ENCODE peak calls at places on chromosome 12, in four cellular contexts. D is mesendoderm, M is heart right ventricle, R is A549. E is an unnamed sample.

GRCh38 chr12:27732281-27732680 is 21.6 kb downstream of the MRPS35 start:
- DNase-seq in R (peak; percentile 42), D (peak; percentile 61), M (no peak), E (no peak)

GRCh38 chr12:70255311-70255710 is 12.1 kb downstream of the CNOT2 start:
- DNase-seq in R (no peak), D (no peak), M (no peak), E (no peak)

GRCh38 chr12:32756476-32757158 is 920 bp upstream of the YARS2 start:
- DNase-seq in R (no peak), D (no peak), M (no peak), E (no peak)

GRCh38 chr12:89825591-89826449 is 117.2 kb upstream of the ATP2B1 start:
- DNase-seq in M (no peak), R (peak; percentile 91), D (peak; percentile 41), E (no peak)

GRCh38 chr12:108401964-108402363 is 62.9 kb upstream of the CMKLR1 start:
- DNase-seq in R (no peak), M (no peak), D (no peak), E (no peak)

GRCh38 chr12:26704684-26705475 is 128.1 kb downstream of the ITPR2 start:
- DNase-seq in M (no peak), R (peak; percentile 14), D (peak; percentile 47), E (peak; percentile 42)

GRCh38 chr12:68831272-68831671 is 23.3 kb downstream of the MDM2 start:
- DNase-seq in M (no peak), D (peak; percentile 59), R (no peak), E (peak; percentile 96)

GRCh38 chr12:91926810-91927209 is 218.8 kb downstream of the BTG1 start:
- DNase-seq in M (no peak), R (peak; percentile 84), D (peak; percentile 4), E (peak; percentile 83)

GRCh38 chr12:28097221-28097620 is 93.0 kb upstream of the CCDC91 start:
- DNase-seq in D (no peak), R (no peak), M (no peak), E (no peak)

GRCh38 chr12:54126696-54127537 is 61.9 kb downstream of the SMUG1 start:
- DNase-seq in D (peak; percentile 30), M (peak; percentile 29), R (no peak), E (no peak)

GRCh38 chr12:62260733-62261683 is 804 bp downstream of the USP15 start:
- DNase-seq in D (peak; percentile 49), M (peak; percentile 17), R (peak; percentile 37), E (no peak)

GRCh38 chr12:8905546-8905945 is 8.8 kb upstream of the PHC1 start:
- DNase-seq in D (peak; percentile 51), M (no peak), R (no peak), E (no peak)

GRCh38 chr12:108712925-108713203 is 18.5 kb downstream of the CORO1C start:
- DNase-seq in M (no peak), D (no peak), R (no peak), E (no peak)

GRCh38 chr12:113961921-113962710 is 4.0 kb downstream of the RBM19 start:
- DNase-seq in R (peak; percentile 18), M (no peak), D (no peak), E (no peak)

GRCh38 chr12:123141615-123142517 is 9.0 kb downstream of the PITPNM2 start:
- DNase-seq in R (peak; percentile 80), D (peak; percentile 58), M (peak; percentile 62), E (peak; percentile 49)

GRCh38 chr12:123064885-123065619 is 84.6 kb downstream of the ARL6IP4 start:
- DNase-seq in R (no peak), D (no peak), M (no peak), E (no peak)

GRCh38 chr12:24500466-24501232 is 448.3 kb downstream of the BCAT1 start:
- DNase-seq in R (no peak), D (peak; percentile 11), M (no peak), E (peak; percentile 56)

GRCh38 chr12:49847161-49847560 is 4.3 kb upstream of the BCDIN3D start:
- DNase-seq in D (no peak), M (no peak), R (no peak), E (no peak)

GRCh38 chr12:118219106-118219505 is 83.2 kb downstream of the PEBP1 start:
- DNase-seq in R (no peak), D (no peak), M (no peak), E (no peak)

GRCh38 chr12:68491204-68491960 is 119.3 kb upstream of the RAP1B start:
- DNase-seq in M (no peak), R (no peak), D (no peak), E (no peak)

GRCh38 chr12:90112668-90113067 is 404.0 kb upstream of the ATP2B1 start:
- DNase-seq in D (no peak), M (no peak), R (no peak), E (no peak)

GRCh38 chr12:29242921-29243431 is 93.9 kb downstream of the FAR2 start:
- DNase-seq in R (no peak), D (peak; percentile 32), M (no peak), E (no peak)

GRCh38 chr12:68572650-68573049 is 38.0 kb upstream of the RAP1B start:
- DNase-seq in D (peak; percentile 23), R (no peak), M (no peak), E (peak; percentile 50)

GRCh38 chr12:39824505-39825198 is 205.0 kb upstream of the ABCD2 start:
- DNase-seq in R (no peak), M (no peak), D (peak; percentile 56), E (no peak)

DNA sequence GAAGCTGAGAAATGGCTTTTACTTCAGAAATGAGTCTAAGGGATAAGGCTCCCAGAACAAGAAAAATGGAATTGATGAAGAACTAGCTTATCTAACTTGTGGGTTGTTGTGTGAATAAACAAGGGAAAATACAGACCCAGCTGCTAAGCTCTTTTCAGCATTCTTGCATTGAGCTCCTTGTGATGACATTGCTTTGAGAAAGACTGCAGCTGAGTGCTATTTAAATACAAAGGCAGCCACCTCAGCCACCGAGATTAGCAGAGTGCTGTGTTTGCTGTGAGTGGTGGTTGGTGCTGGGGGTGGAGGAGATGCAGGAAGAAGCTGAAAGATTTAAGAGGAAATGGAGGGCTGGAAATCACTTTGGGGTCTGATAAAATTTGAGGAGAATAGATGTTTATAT is 396.0 kb upstream of the PRICKLE1 start:
- DNase-seq in M (peak; percentile 20), D (peak; percentile 99), R (no peak), E (no peak)
- H3K4me1 ChIP-seq in M (no peaks in the 10 kb centered on the region), D (peaks cover 11% of the 10 kb centered on the region), R (no peaks in the 10 kb centered on the region), E (peaks cover 13% of the 10 kb centered on the region)

DNA sequence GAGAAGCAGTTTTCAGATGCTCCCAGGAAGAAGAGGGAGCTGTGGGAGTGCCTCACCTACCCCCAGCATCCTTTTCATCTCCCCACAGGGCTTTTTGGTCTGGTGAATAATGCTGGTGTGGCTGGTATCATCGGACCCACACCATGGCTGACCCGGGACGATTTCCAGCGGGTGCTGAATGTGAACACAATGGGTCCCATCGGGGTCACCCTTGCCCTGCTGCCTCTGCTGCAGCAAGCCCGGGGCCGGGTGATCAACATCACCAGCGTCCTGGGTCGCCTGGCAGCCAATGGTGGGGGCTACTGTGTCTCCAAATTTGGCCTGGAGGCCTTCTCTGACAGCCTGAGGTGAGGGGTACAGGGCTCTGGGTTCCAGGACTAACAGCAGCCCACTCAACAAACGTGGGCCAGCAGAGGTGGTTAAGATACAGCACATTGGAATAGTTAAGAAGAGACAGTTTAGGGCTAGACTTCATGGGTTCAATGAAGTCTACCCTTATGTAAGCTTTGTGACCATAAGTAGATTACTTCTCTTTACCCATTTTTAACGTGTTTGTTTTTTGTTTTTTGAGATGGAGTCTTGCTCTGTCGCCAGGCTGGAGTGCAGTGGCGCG is 1.5 kb downstream of the RDH5 start:
- DNase-seq in M (no peak), R (no peak), D (no peak), E (no peak)
- H3K4me1 ChIP-seq in M (peaks cover 27% of the 10 kb centered on the region), R (peaks cover 63% of the 10 kb centered on the region), D (peaks cover 14% of the 10 kb centered on the region), E (peaks cover 34% of the 10 kb centered on the region)

GRCh38 chr12:106093246-106093645 is 45.5 kb downstream of the NUAK1 start:
- DNase-seq in M (no peak), R (no peak), D (no peak), E (no peak)

GRCh38 chr12:106094304-106094703 is 44.5 kb downstream of the NUAK1 start:
- DNase-seq in D (no peak), M (no peak), R (peak; percentile 61), E (peak; percentile 50)

GRCh38 chr12:106090586-106091411 is 48.0 kb downstream of the NUAK1 start:
- DNase-seq in R (no peak), M (peak; percentile 77), D (no peak), E (peak; percentile 80)

GRCh38 chr12:106089935-106090334 is 48.8 kb downstream of the NUAK1 start:
- DNase-seq in R (no peak), D (no peak), M (no peak), E (no peak)

GRCh38 chr12:106091421-106091820 is 47.3 kb downstream of the NUAK1 start:
- DNase-seq in D (no peak), M (no peak), R (no peak), E (no peak)
- H3K4me1 ChIP-seq in D (no peaks in the 10 kb centered on the region), M (peaks cover 37% of the 10 kb centered on the region), R (peaks cover 80% of the 10 kb centered on the region), E (peaks cover 62% of the 10 kb centered on the region)

DNA sequence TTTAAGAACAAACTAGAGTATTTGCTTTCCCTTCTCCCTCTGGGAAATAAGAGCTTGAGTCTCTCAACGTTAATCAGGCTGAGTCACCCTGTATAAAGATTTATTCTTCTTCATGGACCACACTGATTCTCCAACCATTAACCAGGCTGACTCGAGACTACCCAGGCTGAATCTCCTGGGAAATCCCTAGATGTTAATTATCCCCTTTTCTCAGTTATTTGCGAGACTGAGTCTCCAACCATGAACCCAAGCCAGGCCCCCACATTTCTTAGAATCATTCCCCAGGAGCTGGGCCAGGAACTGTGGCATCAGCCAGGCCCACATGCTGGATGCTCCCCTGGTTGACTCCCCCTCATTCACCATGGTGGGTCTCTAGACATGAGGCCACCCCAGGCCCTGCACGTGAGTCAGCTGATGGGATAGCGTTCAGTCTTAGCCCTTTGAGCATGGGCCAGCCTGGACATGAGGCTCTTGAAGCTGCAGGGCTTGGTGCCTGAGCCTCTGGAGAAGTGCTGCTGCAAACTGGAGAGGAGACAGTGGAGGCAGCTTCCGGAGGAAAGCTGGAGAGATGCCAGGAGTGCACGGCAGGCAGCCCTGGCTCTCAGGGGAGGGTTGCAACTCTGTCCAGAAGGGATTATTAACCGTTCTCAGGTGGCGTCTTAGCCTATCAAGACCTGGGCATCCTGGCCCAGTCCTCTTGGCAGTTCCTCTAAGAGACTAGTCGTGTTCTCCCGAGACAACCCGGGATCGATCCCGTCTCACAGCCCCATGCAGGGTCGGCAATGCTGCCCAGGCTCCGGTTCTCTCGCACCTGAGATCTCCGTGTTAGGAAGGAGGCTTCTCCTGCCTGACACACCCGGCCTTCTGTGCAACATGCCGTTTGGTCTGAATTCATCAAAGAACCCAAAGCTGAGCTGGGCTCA is 296.6 kb downstream of the ADGRD1 start:
- DNase-seq in R (peak; percentile 87), D (no peak), M (no peak), E (no peak)
- H3K4me1 ChIP-seq in R (peaks cover 50% of the 10 kb centered on the region), D (no peaks in the 10 kb centered on the region), M (no peaks in the 10 kb centered on the region), E (no peaks in the 10 kb centered on the region)